ENCODE peak calls at places on chromosomes 16 and 17, in nine cellular contexts. One of them, this sample, is unnamed.

GRCh38 chr17:8674344-8675305 is 44.1 kb upstream of the MYH10 start:
- DNase-seq in A549: no peak
- DNase-seq in AG09319: no peak
- DNase-seq in mucosa of descending colon: peak; percentile 17
- DNase-seq in pancreas: peak; percentile 6
- DNase-seq in choroid plexus epithelial cell: no peak
- DNase-seq in AG04449: no peak
- DNase-seq in AG04450: no peak
- DNase-seq in B cell: no peak
- DNase-seq in this sample: no peak

GRCh38 chr17:5526821-5527598 is 40.6 kb downstream of the MIS12 start:
- DNase-seq in A549: peak; percentile 90
- DNase-seq in choroid plexus epithelial cell: peak; percentile 86
- DNase-seq in B cell: no peak
- DNase-seq in mucosa of descending colon: peak; percentile 40
- DNase-seq in AG09319: peak; percentile 75
- DNase-seq in AG04450: peak; percentile 91
- DNase-seq in AG04449: peak; percentile 85
- DNase-seq in pancreas: peak; percentile 7
- DNase-seq in this sample: peak; percentile 48

GRCh38 chr17:39118674-39119419 is 32.6 kb downstream of the PLXDC1 start:
- DNase-seq in AG04449: no peak
- DNase-seq in AG09319: no peak
- DNase-seq in A549: no peak
- DNase-seq in pancreas: no peak
- DNase-seq in mucosa of descending colon: no peak
- DNase-seq in choroid plexus epithelial cell: no peak
- DNase-seq in AG04450: no peak
- DNase-seq in B cell: peak; percentile 65
- DNase-seq in this sample: peak; percentile 74

GRCh38 chr16:22264786-22265185 is 32.4 kb upstream of the POLR3E start:
- DNase-seq in pancreas: no peak
- DNase-seq in AG09319: no peak
- DNase-seq in choroid plexus epithelial cell: no peak
- DNase-seq in A549: no peak
- DNase-seq in mucosa of descending colon: no peak
- DNase-seq in B cell: no peak
- DNase-seq in AG04450: no peak
- DNase-seq in AG04449: no peak
- DNase-seq in this sample: no peak

GRCh38 chr16:27699540-27699939 is 149.6 kb downstream of the KATNIP start:
- DNase-seq in AG09319: no peak
- DNase-seq in AG04450: no peak
- DNase-seq in B cell: no peak
- DNase-seq in pancreas: no peak
- DNase-seq in choroid plexus epithelial cell: no peak
- DNase-seq in mucosa of descending colon: no peak
- DNase-seq in A549: no peak
- DNase-seq in AG04449: no peak
- DNase-seq in this sample: no peak

GRCh38 chr16:86891121-86891520 is 312.8 kb downstream of the FOXL1 start:
- DNase-seq in A549: no peak
- DNase-seq in AG09319: no peak
- DNase-seq in choroid plexus epithelial cell: no peak
- DNase-seq in mucosa of descending colon: no peak
- DNase-seq in AG04449: no peak
- DNase-seq in B cell: no peak
- DNase-seq in AG04450: no peak
- DNase-seq in pancreas: no peak
- DNase-seq in this sample: no peak

GRCh38 chr16:12178251-12178990 is 201.9 kb downstream of the SNX29 start:
- DNase-seq in B cell: no peak
- DNase-seq in A549: no peak
- DNase-seq in AG04449: no peak
- DNase-seq in AG09319: peak; percentile 77
- DNase-seq in mucosa of descending colon: peak; percentile 12
- DNase-seq in AG04450: peak; percentile 45
- DNase-seq in choroid plexus epithelial cell: peak; percentile 11
- DNase-seq in pancreas: no peak
- DNase-seq in this sample: no peak

GRCh38 chr16:84535851-84536250 is 31.4 kb upstream of the MEAK7 start:
- DNase-seq in pancreas: no peak
- DNase-seq in AG09319: no peak
- DNase-seq in AG04449: no peak
- DNase-seq in B cell: no peak
- DNase-seq in AG04450: no peak
- DNase-seq in mucosa of descending colon: no peak
- DNase-seq in choroid plexus epithelial cell: no peak
- DNase-seq in A549: no peak
- DNase-seq in this sample: no peak

GRCh38 chr17:58344047-58344790 is 7.8 kb downstream of the SUPT4H1 start:
- DNase-seq in AG09319: no peak
- DNase-seq in AG04450: no peak
- DNase-seq in B cell: peak; percentile 97
- DNase-seq in mucosa of descending colon: peak; percentile 66
- DNase-seq in A549: no peak
- DNase-seq in choroid plexus epithelial cell: peak; percentile 48
- DNase-seq in pancreas: no peak
- DNase-seq in AG04449: no peak
- DNase-seq in this sample: peak; percentile 78

GRCh38 chr17:8038954-8039610 is at the start of gene ALOX15B:
- DNase-seq in AG09319: no peak
- DNase-seq in AG04449: no peak
- DNase-seq in A549: no peak
- DNase-seq in mucosa of descending colon: peak; percentile 86
- DNase-seq in choroid plexus epithelial cell: no peak
- DNase-seq in B cell: no peak
- DNase-seq in AG04450: no peak
- DNase-seq in pancreas: no peak
- DNase-seq in this sample: no peak

GRCh38 chr17:55576237-55576998 is 65.2 kb upstream of the SMIM36 start:
- DNase-seq in AG04450: peak; percentile 60
- DNase-seq in AG04449: no peak
- DNase-seq in B cell: no peak
- DNase-seq in AG09319: peak; percentile 44
- DNase-seq in mucosa of descending colon: no peak
- DNase-seq in A549: peak; percentile 44
- DNase-seq in pancreas: no peak
- DNase-seq in choroid plexus epithelial cell: peak; percentile 88
- DNase-seq in this sample: no peak

GRCh38 chr17:63774982-63775290 is 966 bp downstream of the DDX42 start:
- DNase-seq in AG04450: no peak
- DNase-seq in AG04449: no peak
- DNase-seq in A549: no peak
- DNase-seq in pancreas: no peak
- DNase-seq in mucosa of descending colon: peak; percentile 17
- DNase-seq in choroid plexus epithelial cell: no peak
- DNase-seq in B cell: no peak
- DNase-seq in AG09319: no peak
- DNase-seq in this sample: no peak

GRCh38 chr17:3659541-3660111 is 8.8 kb downstream of the TAX1BP3 start:
- DNase-seq in AG04449: no peak
- DNase-seq in choroid plexus epithelial cell: peak; percentile 91
- DNase-seq in AG04450: peak; percentile 45
- DNase-seq in A549: peak; percentile 80
- DNase-seq in B cell: no peak
- DNase-seq in pancreas: peak; percentile 51
- DNase-seq in AG09319: peak; percentile 82
- DNase-seq in mucosa of descending colon: peak; percentile 62
- DNase-seq in this sample: no peak

GRCh38 chr16:372584-372983 is 2.2 kb upstream of the MRPL28 start:
- DNase-seq in AG09319: no peak
- DNase-seq in B cell: no peak
- DNase-seq in AG04449: no peak
- DNase-seq in mucosa of descending colon: no peak
- DNase-seq in A549: no peak
- DNase-seq in choroid plexus epithelial cell: no peak
- DNase-seq in AG04450: no peak
- DNase-seq in pancreas: no peak
- DNase-seq in this sample: no peak

GRCh38 chr17:17090642-17091103 is 48.4 kb downstream of the MPRIP start:
- DNase-seq in AG09319: no peak
- DNase-seq in AG04450: no peak
- DNase-seq in AG04449: no peak
- DNase-seq in B cell: no peak
- DNase-seq in pancreas: peak; percentile 77
- DNase-seq in mucosa of descending colon: peak; percentile 84
- DNase-seq in choroid plexus epithelial cell: no peak
- DNase-seq in A549: no peak
- DNase-seq in this sample: no peak

GRCh38 chr17:9473716-9474115 is 101.9 kb downstream of the STX8 start:
- DNase-seq in AG04450: no peak
- DNase-seq in B cell: no peak
- DNase-seq in A549: no peak
- DNase-seq in choroid plexus epithelial cell: peak; percentile 61
- DNase-seq in mucosa of descending colon: no peak
- DNase-seq in AG09319: no peak
- DNase-seq in pancreas: no peak
- DNase-seq in AG04449: no peak
- DNase-seq in this sample: no peak

GRCh38 chr16:71327720-71328119 is 30.8 kb upstream of the CALB2 start:
- DNase-seq in A549: no peak
- DNase-seq in AG04450: no peak
- DNase-seq in choroid plexus epithelial cell: no peak
- DNase-seq in mucosa of descending colon: no peak
- DNase-seq in pancreas: no peak
- DNase-seq in AG09319: no peak
- DNase-seq in AG04449: no peak
- DNase-seq in B cell: no peak
- DNase-seq in this sample: no peak

GRCh38 chr17:76772842-76773521 is 35.1 kb downstream of the MFSD11 start:
- DNase-seq in AG04450: peak; percentile 11
- DNase-seq in AG09319: peak; percentile 74
- DNase-seq in A549: no peak
- DNase-seq in choroid plexus epithelial cell: peak; percentile 71
- DNase-seq in pancreas: no peak
- DNase-seq in AG04449: peak; percentile 58
- DNase-seq in mucosa of descending colon: no peak
- DNase-seq in B cell: no peak
- DNase-seq in this sample: no peak

GRCh38 chr17:31550389-31551056 is 159.0 kb downstream of the RAB11FIP4 start:
- DNase-seq in AG04449: no peak
- DNase-seq in choroid plexus epithelial cell: peak; percentile 44
- DNase-seq in A549: no peak
- DNase-seq in mucosa of descending colon: no peak
- DNase-seq in pancreas: no peak
- DNase-seq in B cell: no peak
- DNase-seq in AG09319: no peak
- DNase-seq in AG04450: no peak
- DNase-seq in this sample: no peak

GRCh38 chr16:24717411-24717810 is 12.0 kb upstream of the TNRC6A start:
- DNase-seq in A549: no peak
- DNase-seq in pancreas: no peak
- DNase-seq in choroid plexus epithelial cell: peak; percentile 66
- DNase-seq in mucosa of descending colon: no peak
- DNase-seq in AG04449: no peak
- DNase-seq in B cell: no peak
- DNase-seq in AG04450: no peak
- DNase-seq in AG09319: no peak
- DNase-seq in this sample: no peak

GRCh38 chr16:54813778-54814177 is 116.9 kb upstream of the IRX5 start:
- DNase-seq in pancreas: no peak
- DNase-seq in B cell: no peak
- DNase-seq in A549: no peak
- DNase-seq in AG04450: no peak
- DNase-seq in choroid plexus epithelial cell: no peak
- DNase-seq in mucosa of descending colon: no peak
- DNase-seq in AG04449: no peak
- DNase-seq in AG09319: no peak
- DNase-seq in this sample: no peak
- TF ChIP-seq CTCF in pancreas: no peak
- TF ChIP-seq CTCF in B cell: no peak
- TF ChIP-seq CTCF in A549: no peak
- TF ChIP-seq CTCF in AG04450: no peak
- TF ChIP-seq CTCF in choroid plexus epithelial cell: no peak
- TF ChIP-seq CTCF in mucosa of descending colon: no peak
- TF ChIP-seq CTCF in AG04449: no peak
- TF ChIP-seq CTCF in AG09319: no peak
- TF ChIP-seq CTCF in this sample: no peak

GRCh38 chr17:19538095-19539039 is 4.7 kb downstream of the SLC47A1 start:
- DNase-seq in mucosa of descending colon: peak; percentile 25
- DNase-seq in AG04450: no peak
- DNase-seq in AG04449: no peak
- DNase-seq in A549: no peak
- DNase-seq in B cell: no peak
- DNase-seq in AG09319: no peak
- DNase-seq in pancreas: peak; percentile 31
- DNase-seq in choroid plexus epithelial cell: no peak
- DNase-seq in this sample: no peak
- TF ChIP-seq CTCF in mucosa of descending colon: no peak
- TF ChIP-seq CTCF in AG04450: no peak
- TF ChIP-seq CTCF in AG04449: no peak
- TF ChIP-seq CTCF in A549: no peak
- TF ChIP-seq CTCF in B cell: no peak
- TF ChIP-seq CTCF in AG09319: no peak
- TF ChIP-seq CTCF in pancreas: no peak
- TF ChIP-seq CTCF in choroid plexus epithelial cell: no peak
- TF ChIP-seq CTCF in this sample: no peak

DNA sequence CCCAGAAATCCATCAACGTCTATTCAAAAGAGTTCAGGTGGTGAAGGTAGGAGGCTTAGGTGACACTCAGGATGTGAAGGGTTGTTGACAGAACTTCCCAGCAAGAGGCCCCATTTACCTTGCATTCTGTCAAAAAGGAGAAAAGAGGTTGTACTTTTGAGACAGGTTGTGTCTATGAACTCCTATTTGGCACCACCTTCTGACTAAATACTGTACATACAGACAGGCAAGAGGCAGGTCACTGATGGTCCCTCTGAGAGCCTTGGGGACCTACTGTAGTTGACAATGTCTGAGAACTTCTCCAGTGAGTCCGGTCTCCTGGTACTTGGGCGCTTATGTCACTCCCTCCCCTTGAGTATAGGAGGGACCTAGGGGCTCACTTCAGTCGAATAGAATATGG is 479.3 kb upstream of the ZFHX3 start:
- DNase-seq in AG04450: no peak
- DNase-seq in AG09319: no peak
- DNase-seq in choroid plexus epithelial cell: peak; percentile 1
- DNase-seq in pancreas: no peak
- DNase-seq in mucosa of descending colon: no peak
- DNase-seq in B cell: no peak
- DNase-seq in A549: no peak
- DNase-seq in AG04449: no peak
- DNase-seq in this sample: no peak
- TF ChIP-seq CTCF in AG04450: no peak
- TF ChIP-seq CTCF in AG09319: no peak
- TF ChIP-seq CTCF in choroid plexus epithelial cell: no peak
- TF ChIP-seq CTCF in pancreas: no peak
- TF ChIP-seq CTCF in mucosa of descending colon: no peak
- TF ChIP-seq CTCF in B cell: no peak
- TF ChIP-seq CTCF in A549: no peak
- TF ChIP-seq CTCF in AG04449: no peak
- TF ChIP-seq CTCF in this sample: no peak

GRCh38 chr17:74859439-74860228 is at the start of gene GRIN2C:
- DNase-seq in choroid plexus epithelial cell: no peak
- DNase-seq in B cell: no peak
- DNase-seq in mucosa of descending colon: no peak
- DNase-seq in AG04450: no peak
- DNase-seq in AG09319: no peak
- DNase-seq in A549: no peak
- DNase-seq in pancreas: no peak
- DNase-seq in AG04449: no peak
- DNase-seq in this sample: peak; percentile 79
- TF ChIP-seq CTCF in choroid plexus epithelial cell: no peak
- TF ChIP-seq CTCF in B cell: peak; percentile 69
- TF ChIP-seq CTCF in mucosa of descending colon: no peak
- TF ChIP-seq CTCF in AG04450: no peak
- TF ChIP-seq CTCF in AG09319: no peak
- TF ChIP-seq CTCF in A549: peak; percentile 82
- TF ChIP-seq CTCF in pancreas: no peak
- TF ChIP-seq CTCF in AG04449: peak; percentile 30
- TF ChIP-seq CTCF in this sample: peak; percentile 9